ENCODE peak calls at places on chromosome 10, in six cellular contexts. N is fibroblast of mammary gland; A is testis; Q is GM04503; L is stimulated activated CD4-positive, alpha-beta T cell treated with anti-CD3 and anti-CD28 coated beads, TNF-alpha, amount 100 ng/mL, for 24 hours; R is neural crest cell. U is an unnamed sample.

GRCh38 chr10:96565774-96566173 is 21.0 kb downstream of the TM9SF3 start:
- DNase-seq in N (peak; percentile 66), R (no peak), A (no peak), L (no peak), Q (no peak), U (no peak)

GRCh38 chr10:83012866-83013265 is 1126.4 kb upstream of the GHITM start:
- DNase-seq in R (no peak), Q (peak; percentile 14), A (no peak), N (no peak), L (no peak), U (no peak)

GRCh38 chr10:117965984-117966383 is 80.8 kb downstream of the RAB11FIP2 start:
- DNase-seq in R (no peak), L (no peak), N (no peak), Q (no peak), A (no peak), U (no peak)

GRCh38 chr10:69438531-69439349 is 12.5 kb upstream of the TSPAN15 start:
- DNase-seq in Q (no peak), L (no peak), A (no peak), R (no peak), N (peak; percentile 33), U (no peak)

GRCh38 chr10:9850415-9850814 is 1167.3 kb upstream of the CELF2 start:
- DNase-seq in Q (no peak), N (no peak), L (no peak), R (no peak), A (no peak), U (no peak)

GRCh38 chr10:74874649-74875048 is 48.2 kb downstream of the KAT6B start:
- DNase-seq in A (no peak), N (no peak), Q (no peak), L (no peak), R (no peak), U (no peak)

GRCh38 chr10:34748357-34748756 is 66.7 kb downstream of the PARD3 start:
- DNase-seq in N (no peak), Q (no peak), A (no peak), R (no peak), L (no peak), U (no peak)

GRCh38 chr10:133032976-133033741 is 54.6 kb upstream of the ADGRA1 start:
- DNase-seq in A (no peak), N (no peak), R (no peak), Q (no peak), L (no peak), U (no peak)

GRCh38 chr10:30639946-30640786 is 10.6 kb upstream of the LYZL2 start:
- DNase-seq in R (no peak), A (no peak), N (peak; percentile 84), Q (peak; percentile 9), L (peak; percentile 15), U (no peak)

GRCh38 chr10:77156406-77156879 is 481.2 kb downstream of the KCNMA1 start:
- DNase-seq in R (no peak), N (peak; percentile 85), L (no peak), A (no peak), Q (no peak), U (no peak)

GRCh38 chr10:110827872-110828271 is 43.9 kb upstream of the PDCD4 start:
- DNase-seq in N (no peak), Q (no peak), A (peak; percentile 50), L (no peak), R (no peak), U (no peak)

GRCh38 chr10:45514283-45515270 is 140.6 kb downstream of the ALOX5 start:
- DNase-seq in Q (peak; percentile 7), L (no peak), N (no peak), R (no peak), A (no peak), U (no peak)

GRCh38 chr10:32149257-32149955 is 93.2 kb upstream of the KIF5B start:
- DNase-seq in L (peak; percentile 3), N (peak; percentile 97), A (no peak), R (no peak), Q (peak; percentile 94), U (peak; percentile 79)

GRCh38 chr10:124655191-124656112 is 88.7 kb downstream of the FAM53B start:
- DNase-seq in A (no peak), L (no peak), Q (no peak), R (no peak), N (no peak), U (no peak)

GRCh38 chr10:88660593-88660884 is 3.7 kb upstream of the LIPF start:
- DNase-seq in N (no peak), R (no peak), Q (no peak), A (no peak), L (no peak), U (no peak)

GRCh38 chr10:8835453-8836167 is 781.1 kb downstream of the GATA3 start:
- DNase-seq in R (no peak), N (no peak), A (no peak), L (no peak), Q (no peak), U (no peak)

GRCh38 chr10:19041176-19041575 is 7.4 kb upstream of the MALRD1 start:
- DNase-seq in Q (no peak), A (no peak), R (no peak), L (no peak), N (no peak), U (no peak)

GRCh38 chr10:34506773-34507172 is 308.3 kb downstream of the PARD3 start:
- DNase-seq in R (no peak), N (no peak), Q (no peak), L (no peak), A (no peak), U (no peak)

GRCh38 chr10:5614081-5614721 is 52.2 kb downstream of the ASB13 start:
- DNase-seq in Q (peak; percentile 58), N (peak; percentile 63), A (no peak), R (no peak), L (no peak), U (no peak)

GRCh38 chr10:124632064-124632531 is 112.1 kb downstream of the FAM53B start:
- DNase-seq in N (peak; percentile 28), L (no peak), R (no peak), A (peak; percentile 82), Q (no peak), U (no peak)

GRCh38 chr10:29424017-29424416 is 135.1 kb downstream of the LYZL1 start:
- DNase-seq in R (no peak), L (no peak), A (no peak), N (no peak), Q (no peak), U (no peak)

GRCh38 chr10:48215148-48215982 is 59.1 kb downstream of the FRMPD2 start:
- DNase-seq in N (peak; percentile 30), L (no peak), R (peak; percentile 57), Q (no peak), A (peak; percentile 63), U (peak; percentile 54)

GRCh38 chr10:47451998-47452494 is 31.9 kb downstream of the ANXA8 start:
- DNase-seq in A (no peak), Q (no peak), L (no peak), R (no peak), N (no peak), U (no peak)

GRCh38 chr10:44391981-44392380 is 7.1 kb upstream of the CXCL12 start:
- DNase-seq in Q (no peak), A (no peak), N (no peak), L (no peak), R (no peak), U (no peak)

GRCh38 chr10:70760271-70760787 is 24.8 kb downstream of the TBATA start:
- DNase-seq in L (no peak), N (no peak), Q (no peak), R (no peak), A (no peak), U (no peak)

U was measured in lower leg skin.